ENCODE peak calls at places on chromosomes 3 and 15, in seven cellular contexts. X, F, I, S, D, Y and Z are unnamed samples.
A peak's percentile ranks its signal among the peaks of the same experiment; 100 is the strongest.

GRCh38 chr3:69240651-69241578 is 118.5 kb upstream of the LMOD3 start:
- DNase-seq in X (peak; percentile 48), F (no peak), I (no peak), S (no peak), D (no peak), Y (no peak), Z (no peak)

GRCh38 chr3:157336252-157337009 is 100.2 kb upstream of the PTX3 start:
- DNase-seq in X (no peak), F (no peak), I (no peak), S (no peak), D (no peak), Y (no peak), Z (no peak)

GRCh38 chr15:39118510-39118909 is 462.4 kb upstream of the THBS1 start:
- DNase-seq in X (no peak), F (no peak), I (no peak), S (no peak), D (no peak), Y (no peak), Z (no peak)

GRCh38 chr15:66774001-66774814 is 72.2 kb downstream of the SMAD6 start:
- DNase-seq in X (no peak), F (peak; percentile 66), I (peak; percentile 72), S (peak; percentile 91), D (peak; percentile 78), Y (peak; percentile 68), Z (peak; percentile 95)

GRCh38 chr3:170555329-170555728 is 30.5 kb downstream of the SLC7A14 start:
- DNase-seq in X (no peak), F (no peak), I (no peak), S (no peak), D (no peak), Y (no peak), Z (no peak)

GRCh38 chr3:100437879-100438622 is 36.7 kb downstream of the LNP1 start:
- DNase-seq in X (no peak), F (no peak), I (no peak), S (no peak), D (no peak), Y (no peak), Z (no peak)

GRCh38 chr3:45608885-45609284 is 14.3 kb downstream of the LIMD1 start:
- DNase-seq in X (no peak), F (no peak), I (no peak), S (no peak), D (no peak), Y (no peak), Z (no peak)

GRCh38 chr3:102195198-102195948 is 239.4 kb upstream of the ZPLD1 start:
- DNase-seq in X (no peak), F (no peak), I (no peak), S (no peak), D (no peak), Y (no peak), Z (no peak)

GRCh38 chr15:94008101-94009080 is 223.0 kb upstream of the MCTP2 start:
- DNase-seq in X (no peak), F (no peak), I (no peak), S (no peak), D (no peak), Y (no peak), Z (no peak)

GRCh38 chr15:69626095-69627066 is 173.8 kb downstream of the RPLP1 start:
- DNase-seq in X (no peak), F (no peak), I (no peak), S (no peak), D (no peak), Y (no peak), Z (peak; percentile 41)

GRCh38 chr3:127676921-127677351 is 4.2 kb downstream of the ABTB1 start:
- DNase-seq in X (no peak), F (no peak), I (no peak), S (no peak), D (no peak), Y (no peak), Z (no peak)

DNA sequence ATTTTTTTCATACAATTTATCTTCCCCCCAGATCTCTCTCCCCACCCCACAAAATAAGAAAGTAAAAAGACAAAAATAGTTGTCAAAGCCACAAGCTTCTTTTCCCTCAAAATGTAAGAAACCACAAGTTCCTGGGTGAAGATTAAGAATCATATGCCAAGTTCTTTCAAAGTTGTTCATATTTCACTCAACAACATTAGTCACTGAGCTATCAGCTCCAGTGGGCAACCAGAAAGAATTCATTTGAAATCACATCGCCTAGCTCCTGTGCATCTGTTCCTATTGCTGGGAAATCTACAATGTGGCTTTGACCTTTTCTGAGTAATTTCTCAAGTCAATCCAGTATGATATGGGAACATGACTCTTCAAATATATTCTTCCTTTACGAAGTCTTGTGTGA is 681.6 kb upstream of the ARPP21 start:
- DNase-seq in X (no peak), F (no peak), I (no peak), S (no peak), D (no peak), Y (no peak), Z (no peak)
- TF ChIP-seq SIN3A in X (no peak), F (no peak), I (no peak), S (no peak), D (no peak), Y (no peak), Z (no peak)

GRCh38 chr15:41283653-41284424 is 48.6 kb downstream of the OIP5 start:
- DNase-seq in X (peak; percentile 99), F (peak; percentile 99), I (peak; percentile 98), S (peak; percentile 99), D (peak; percentile 97), Y (peak; percentile 96), Z (peak; percentile 98)

GRCh38 chr15:41279535-41280283 is 48.6 kb downstream of the CHP1 start:
- DNase-seq in X (no peak), F (no peak), I (no peak), S (no peak), D (peak; percentile 42), Y (no peak), Z (no peak)

GRCh38 chr15:41284425-41285177 is 47.8 kb downstream of the OIP5 start:
- DNase-seq in X (no peak), F (no peak), I (no peak), S (no peak), D (peak; percentile 32), Y (no peak), Z (peak; percentile 40)

GRCh38 chr15:41278319-41278718 is 47.3 kb downstream of the CHP1 start:
- DNase-seq in X (no peak), F (no peak), I (no peak), S (no peak), D (no peak), Y (no peak), Z (no peak)

DNA sequence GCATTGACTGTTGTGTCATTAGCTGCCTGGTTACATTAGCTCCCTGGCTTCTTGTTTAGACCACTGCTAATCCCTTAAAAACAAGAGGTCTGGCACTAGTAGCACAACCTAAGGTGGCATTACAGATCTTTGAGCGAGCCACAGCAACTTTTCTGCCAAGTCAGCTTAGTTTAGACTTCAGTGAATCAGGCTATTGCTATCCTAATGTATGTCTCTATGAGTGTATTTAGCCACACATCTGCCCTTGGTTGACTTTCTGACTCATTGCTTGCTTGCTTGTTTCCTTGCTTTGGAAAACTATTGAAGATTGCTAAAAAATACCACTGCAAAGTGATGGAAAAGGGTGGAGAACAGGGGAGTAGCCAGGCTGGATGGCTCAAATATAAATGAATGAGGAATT is 50.2 kb downstream of the CHP1 start:
- DNase-seq in X (no peak), F (peak; percentile 68), I (no peak), S (no peak), D (peak; percentile 37), Y (no peak), Z (no peak)
- TF ChIP-seq SIN3A in X (no peak), F (no peak), I (no peak), S (no peak), D (no peak), Y (no peak), Z (no peak)

DNA sequence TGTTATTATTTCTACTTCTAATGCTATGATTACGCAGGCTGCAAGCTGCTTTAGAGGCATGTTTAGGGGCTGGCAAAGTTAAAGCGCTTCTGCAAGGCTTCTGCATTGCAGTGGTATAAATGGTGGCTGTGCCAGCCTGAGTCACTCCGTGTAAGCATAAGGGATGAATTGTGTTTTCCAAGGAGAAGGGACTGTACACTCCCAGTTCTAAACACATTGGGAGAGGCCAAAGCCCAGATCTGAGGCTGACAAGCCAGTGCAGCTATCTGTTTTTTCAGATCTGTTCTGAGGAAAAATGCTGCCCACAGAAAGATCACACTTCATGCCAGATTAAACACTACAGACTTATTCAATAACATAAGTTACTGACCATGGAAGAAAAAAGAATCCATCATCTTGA is 83.8 kb downstream of the PRICKLE2 start:
- DNase-seq in X (no peak), F (no peak), I (no peak), S (no peak), D (no peak), Y (no peak), Z (no peak)
- TF ChIP-seq SIN3A in X (no peak), F (no peak), I (no peak), S (no peak), D (no peak), Y (no peak), Z (no peak)

GRCh38 chr3:195034541-195034940 is 236.4 kb downstream of the XXYLT1 start:
- DNase-seq in X (no peak), F (no peak), I (no peak), S (no peak), D (no peak), Y (no peak), Z (no peak)

GRCh38 chr3:195032955-195033354 is 238.0 kb downstream of the XXYLT1 start:
- DNase-seq in X (no peak), F (no peak), I (no peak), S (no peak), D (no peak), Y (no peak), Z (no peak)

GRCh38 chr3:195033531-195034091 is 237.3 kb downstream of the XXYLT1 start:
- DNase-seq in X (no peak), F (no peak), I (peak; percentile 12), S (no peak), D (peak; percentile 53), Y (no peak), Z (no peak)

GRCh38 chr3:195035345-195036202 is 235.4 kb downstream of the XXYLT1 start:
- DNase-seq in X (no peak), F (no peak), I (no peak), S (no peak), D (no peak), Y (no peak), Z (peak; percentile 49)

DNA sequence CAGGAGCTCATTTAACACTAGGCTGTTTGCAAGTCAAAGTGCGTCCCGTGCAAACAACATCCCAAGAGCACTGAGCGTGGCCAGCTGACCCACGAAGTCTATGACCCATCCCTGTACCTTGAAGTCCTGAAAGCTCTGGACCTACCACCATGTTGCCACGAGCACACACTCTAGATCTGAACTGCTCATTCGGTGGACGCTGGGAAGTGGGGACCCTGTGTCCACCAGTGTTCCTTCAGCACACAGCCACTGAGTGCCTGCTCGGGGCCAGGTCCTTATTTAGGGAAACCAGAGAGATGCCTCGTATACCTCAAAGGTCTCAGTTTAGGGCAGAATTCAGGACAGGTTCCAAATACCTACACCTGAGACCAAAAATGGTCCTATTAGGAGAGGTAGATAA is 236.9 kb downstream of the XXYLT1 start:
- DNase-seq in X (no peak), F (no peak), I (no peak), S (no peak), D (no peak), Y (no peak), Z (no peak)
- TF ChIP-seq SIN3A in X (no peak), F (no peak), I (no peak), S (no peak), D (no peak), Y (no peak), Z (no peak)